ENCODE peak calls at places on chromosomes 2 and 18, in eight cellular contexts. Y is left lung, S is cardiac muscle cell, W is neuronal stem cell, H is Panc1, J is tibial artery, T is PC-9, E is HL-60. X is an unnamed sample. For H3K27me3, the result is how much of the 10 kb centered on the place peaks cover.

GRCh38 chr2:215396595-215397313 is 39.1 kb downstream of the FN1 start:
- DNase-seq in Y (no peak), S (peak), W (no peak), H (no peak), J (no peak), T (peak), E (peak), X (no peak)

GRCh38 chr18:11654736-11655604 is 34.1 kb upstream of the GNAL start:
- DNase-seq in Y (peak), S (peak), W (peak), H (peak), J (no peak), T (no peak), E (peak), X (peak)

GRCh38 chr18:54607213-54607934 is 16.3 kb downstream of the DYNAP start:
- DNase-seq in Y (no peak), S (peak), W (no peak), H (no peak), J (no peak), T (peak), E (no peak), X (no peak)

GRCh38 chr2:71166812-71167211 is 36.4 kb downstream of the MPHOSPH10 start:
- DNase-seq in Y (no peak), S (no peak), W (no peak), H (no peak), J (no peak), T (no peak), E (no peak), X (no peak)

GRCh38 chr2:181471783-181472182 is 14.6 kb downstream of the ITGA4 start:
- DNase-seq in Y (no peak), S (no peak), W (no peak), H (no peak), J (no peak), T (no peak), E (no peak), X (no peak)

GRCh38 chr2:223532712-223533111 is 69.4 kb downstream of the SCG2 start:
- DNase-seq in Y (no peak), S (no peak), W (no peak), H (no peak), J (no peak), T (no peak), E (peak), X (no peak)

GRCh38 chr18:13256444-13257305 is 38.1 kb downstream of the LDLRAD4 start:
- DNase-seq in Y (no peak), S (no peak), W (no peak), H (no peak), J (peak), T (no peak), E (no peak), X (no peak)

GRCh38 chr2:74281141-74281540 is 62.1 kb downstream of the SLC4A5 start:
- DNase-seq in Y (no peak), S (no peak), W (no peak), H (no peak), J (no peak), T (no peak), E (no peak), X (no peak)

GRCh38 chr18:10247402-10248117 is 206.9 kb upstream of the APCDD1 start:
- DNase-seq in Y (no peak), S (peak), W (no peak), H (no peak), J (no peak), T (no peak), E (no peak), X (no peak)

GRCh38 chr2:218093879-218094278 is 24.8 kb downstream of the RUFY4 start:
- DNase-seq in Y (no peak), S (no peak), W (no peak), H (no peak), J (no peak), T (no peak), E (no peak), X (no peak)

GRCh38 chr2:154527962-154528361 is 170.5 kb upstream of the KCNJ3 start:
- DNase-seq in Y (no peak), S (no peak), W (no peak), H (no peak), J (no peak), T (no peak), E (no peak), X (no peak)

GRCh38 chr2:179024445-179024844 is 25.5 kb downstream of the CCDC141 start:
- DNase-seq in Y (no peak), S (no peak), W (no peak), H (no peak), J (no peak), T (no peak), E (no peak), X (no peak)

GRCh38 chr2:15753811-15754702 is 162.4 kb downstream of the DDX1 start:
- DNase-seq in Y (no peak), S (no peak), W (no peak), H (no peak), J (no peak), T (no peak), E (no peak), X (no peak)

GRCh38 chr2:109215866-109216265 is 86.9 kb downstream of the SH3RF3 start:
- DNase-seq in Y (no peak), S (no peak), W (no peak), H (no peak), J (no peak), T (no peak), E (no peak), X (no peak)
- H3K27me3 ChIP-seq in Y (under half), S (under half), W (under half), H (under half), J (under half), T (under half), E (under half), X (under half)

GRCh38 chr2:196230460-196230859 is 59.1 kb upstream of the STK17B start:
- DNase-seq in Y (no peak), S (no peak), W (no peak), H (no peak), J (no peak), T (no peak), E (no peak), X (no peak)

GRCh38 chr2:196233033-196233807 is 61.8 kb upstream of the STK17B start:
- DNase-seq in Y (no peak), S (peak), W (no peak), H (no peak), J (peak), T (peak), E (no peak), X (no peak)

GRCh38 chr2:196229013-196229412 is 57.6 kb upstream of the STK17B start:
- DNase-seq in Y (no peak), S (no peak), W (no peak), H (no peak), J (no peak), T (no peak), E (no peak), X (no peak)

GRCh38 chr2:196226058-196226747 is 54.8 kb upstream of the STK17B start:
- DNase-seq in Y (no peak), S (no peak), W (no peak), H (no peak), J (no peak), T (no peak), E (no peak), X (no peak)

GRCh38 chr2:196230051-196230450 is 58.7 kb upstream of the STK17B start:
- DNase-seq in Y (peak), S (no peak), W (no peak), H (no peak), J (no peak), T (no peak), E (no peak), X (no peak)
- H3K27ac ChIP-seq in Y (peak), S (no peak), W (no peak), H (no peak), J (no peak), T (no peak), E (no peak), X (no peak)

GRCh38 chr2:27085670-27086089 is 892 bp upstream of the KHK start:
- DNase-seq in Y (peak), S (peak), W (no peak), H (peak), J (peak), T (peak), E (no peak), X (peak)
- H3K4me3 ChIP-seq in Y (peak), S (peak), W (peak), H (peak), J (peak), T (peak), E (peak), X (peak)

DNA sequence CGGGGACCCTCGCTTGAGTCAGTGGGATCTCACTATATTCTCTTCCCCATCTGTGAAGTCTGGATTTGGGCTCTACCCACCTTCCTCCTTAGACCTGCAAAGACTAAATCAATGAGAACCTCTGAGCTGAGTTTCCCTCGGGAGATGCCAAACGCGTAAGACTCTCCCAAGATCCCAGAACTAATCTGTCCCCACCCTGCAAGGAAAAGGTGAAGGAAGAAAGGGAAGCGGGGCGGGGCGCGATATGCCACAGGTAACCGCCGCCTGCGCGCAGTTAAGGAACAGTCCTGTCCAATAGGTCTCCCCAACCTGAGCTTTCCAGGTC is 780 bp downstream of the SRD5A2 start:
- DNase-seq in Y (no peak), S (no peak), W (no peak), H (no peak), J (no peak), T (no peak), E (no peak), X (no peak)
- H3K27me3 ChIP-seq in Y (under half), S (half or more), W (under half), H (under half), J (under half), T (under half), E (under half), X (under half)

GRCh38 chr18:35121038-35121437 is 79.8 kb downstream of the MAPRE2 start:
- DNase-seq in Y (no peak), S (no peak), W (no peak), H (no peak), J (no peak), T (no peak), E (no peak), X (no peak)

GRCh38 chr18:35121531-35121930 is 80.3 kb downstream of the MAPRE2 start:
- DNase-seq in Y (no peak), S (no peak), W (no peak), H (no peak), J (no peak), T (no peak), E (no peak), X (no peak)

GRCh38 chr18:35123811-35124210 is 82.6 kb downstream of the MAPRE2 start:
- DNase-seq in Y (no peak), S (no peak), W (no peak), H (no peak), J (no peak), T (no peak), E (no peak), X (no peak)

GRCh38 chr18:35118641-35119040 is 77.4 kb downstream of the MAPRE2 start:
- DNase-seq in Y (no peak), S (no peak), W (no peak), H (no peak), J (no peak), T (no peak), E (no peak), X (no peak)

GRCh38 chr18:35122586-35123224 is 81.5 kb downstream of the MAPRE2 start:
- DNase-seq in Y (no peak), S (no peak), W (no peak), H (no peak), J (no peak), T (no peak), E (no peak), X (peak)
- H3K27ac ChIP-seq in Y (no peak), S (no peak), W (no peak), H (no peak), J (no peak), T (no peak), E (no peak), X (peak)